ENCODE peak calls at places on chromosomes 5 and 9, in four cellular contexts. X is breast epithelium, C is HT-29, N is SW480. M is an unnamed sample.

GRCh38 chr9:87824216-87824875 is 58.3 kb upstream of the SPATA31E1 start:
- DNase-seq in X (no peak), C (no peak), N (no peak), M (no peak)

GRCh38 chr9:684950-685340 is 156.6 kb upstream of the DMRT1 start:
- DNase-seq in X (no peak), C (no peak), N (no peak), M (no peak)

GRCh38 chr9:130500340-130500771 is 55.6 kb downstream of the ASS1 start:
- DNase-seq in X (no peak), C (peak), N (no peak), M (no peak)

GRCh38 chr5:163104496-163104895 is 332.9 kb upstream of the CCNG1 start:
- DNase-seq in X (no peak), C (peak), N (no peak), M (no peak)

GRCh38 chr9:86534572-86535258 is 180.5 kb upstream of the TUT7 start:
- DNase-seq in X (no peak), C (no peak), N (no peak), M (no peak)

GRCh38 chr9:14415947-14416346 is 102.0 kb upstream of the NFIB start:
- DNase-seq in X (no peak), C (no peak), N (peak), M (no peak)

GRCh38 chr5:170195876-170196275 is 36.9 kb upstream of the C5orf58 start:
- DNase-seq in X (no peak), C (no peak), N (no peak), M (no peak)

GRCh38 chr5:137303509-137303908 is 195.6 kb downstream of the SPOCK1 start:
- DNase-seq in X (no peak), C (no peak), N (no peak), M (no peak)

GRCh38 chr5:74934949-74935751 is 69.0 kb upstream of the FAM169A start:
- DNase-seq in X (no peak), C (peak), N (peak), M (no peak)

GRCh38 chr9:21334603-21334968 is 618 bp downstream of the KLHL9 start:
- DNase-seq in X (no peak), C (no peak), N (no peak), M (no peak)

GRCh38 chr5:154479944-154480750 is 2.1 kb upstream of the HAND1 start:
- DNase-seq in X (no peak), C (no peak), N (no peak), M (no peak)

GRCh38 chr5:57004800-57005199 is 52.9 kb upstream of the MIER3 start:
- DNase-seq in X (no peak), C (peak), N (peak), M (no peak)

GRCh38 chr5:41256400-41256799 is 43.1 kb upstream of the C6 start:
- DNase-seq in X (no peak), C (no peak), N (no peak), M (no peak)

GRCh38 chr9:76453785-76454184 is 5.2 kb upstream of the GCNT1 start:
- DNase-seq in X (no peak), C (no peak), N (no peak), M (no peak)

GRCh38 chr9:90813523-90813922 is 11.9 kb downstream of the SYK start:
- DNase-seq in X (no peak), C (no peak), N (no peak), M (no peak)

GRCh38 chr9:129491486-129491855 is 129.4 kb downstream of the C9orf50 start:
- DNase-seq in X (peak), C (no peak), N (no peak), M (no peak)

GRCh38 chr5:141753971-141754713 is 72.1 kb upstream of the ARAP3 start:
- DNase-seq in X (no peak), C (peak), N (peak), M (no peak)

GRCh38 chr5:150491876-150492275 is 16.1 kb upstream of the NDST1 start:
- DNase-seq in X (no peak), C (no peak), N (no peak), M (no peak)

GRCh38 chr5:147481857-147482256 is 28.0 kb downstream of the DPYSL3 start:
- DNase-seq in X (no peak), C (no peak), N (no peak), M (no peak)

GRCh38 chr5:61796773-61797172 is 464.7 kb downstream of the ZSWIM6 start:
- DNase-seq in X (no peak), C (no peak), N (no peak), M (no peak)

GRCh38 chr5:1445313-1445894 is at the start of gene SLC6A3:
- DNase-seq in X (no peak), C (no peak), N (no peak), M (peak)

GRCh38 chr5:14720236-14720923 is 55.9 kb downstream of the OTULIN start:
- DNase-seq in X (no peak), C (no peak), N (no peak), M (no peak)

GRCh38 chr9:107036367-107036766 is 173.4 kb downstream of the ZNF462 start:
- DNase-seq in X (no peak), C (no peak), N (no peak), M (no peak)

GRCh38 chr5:94968507-94969095 is 316.3 kb downstream of the MCTP1 start:
- DNase-seq in X (no peak), C (peak), N (peak), M (no peak)

GRCh38 chr9:127767405-127767804 is 11.1 kb downstream of the SH2D3C start:
- DNase-seq in X (no peak), C (no peak), N (no peak), M (no peak)

GRCh38 chr5:57676228-57677098 is 193.9 kb upstream of the ACTBL2 start:
- DNase-seq in X (no peak), C (peak), N (peak), M (no peak)